ENCODE peak calls at places on chromosome 4, in six cellular contexts. E is HCT116, B is breast epithelium, U is psoas muscle, I is PC-9, P is IMR-90. Z is an unnamed sample.

GRCh38 chr4:139633661-139634060 is 32.0 kb upstream of the MGST2 start:
- DNase-seq in E (no peak), B (no peak), U (no peak), I (no peak), P (peak), Z (no peak)

GRCh38 chr4:175637762-175638161 is 174.3 kb downstream of the GPM6A start:
- DNase-seq in E (no peak), B (no peak), U (no peak), I (no peak), P (no peak), Z (no peak)

GRCh38 chr4:68145261-68145660 is 15.6 kb upstream of the TMPRSS11F start:
- DNase-seq in E (no peak), B (no peak), U (no peak), I (no peak), P (no peak), Z (no peak)

GRCh38 chr4:43682551-43682950 is 766.1 kb downstream of the KCTD8 start:
- DNase-seq in E (no peak), B (no peak), U (no peak), I (no peak), P (no peak), Z (no peak)

GRCh38 chr4:125365731-125366130 is 51.0 kb downstream of the FAT4 start:
- DNase-seq in E (no peak), B (no peak), U (no peak), I (no peak), P (no peak), Z (no peak)

GRCh38 chr4:98688416-98689290 is 30.2 kb upstream of the TSPAN5 start:
- DNase-seq in E (peak), B (no peak), U (no peak), I (peak), P (peak), Z (peak)

GRCh38 chr4:2415213-2415612 is 3.2 kb downstream of the ZFYVE28 start:
- DNase-seq in E (no peak), B (no peak), U (no peak), I (no peak), P (no peak), Z (no peak)

GRCh38 chr4:176498857-176499256 is 179.1 kb downstream of the SPCS3 start:
- DNase-seq in E (no peak), B (no peak), U (no peak), I (no peak), P (peak), Z (no peak)

GRCh38 chr4:1739358-1739757 is 18.0 kb downstream of the TACC3 start:
- DNase-seq in E (no peak), B (no peak), U (no peak), I (no peak), P (no peak), Z (no peak)

GRCh38 chr4:151228196-151229119 is 48.5 kb upstream of the PRSS48 start:
- DNase-seq in E (no peak), B (no peak), U (no peak), I (no peak), P (peak), Z (no peak)

GRCh38 chr4:148052448-148052847 is 320.6 kb downstream of the ARHGAP10 start:
- DNase-seq in E (no peak), B (no peak), U (no peak), I (no peak), P (peak), Z (no peak)

GRCh38 chr4:139732991-139733555 is 67.5 kb downstream of the MGST2 start:
- DNase-seq in E (no peak), B (no peak), U (no peak), I (no peak), P (no peak), Z (no peak)

GRCh38 chr4:145954924-145955339 is 16.3 kb upstream of the ZNF827 start:
- DNase-seq in E (peak), B (no peak), U (no peak), I (peak), P (peak), Z (peak)

GRCh38 chr4:114137984-114138383 is 158.5 kb upstream of the ARSJ start:
- DNase-seq in E (no peak), B (no peak), U (no peak), I (no peak), P (no peak), Z (no peak)

GRCh38 chr4:147782087-147782781 is 50.3 kb downstream of the ARHGAP10 start:
- DNase-seq in E (peak), B (no peak), U (no peak), I (peak), P (peak), Z (no peak)

GRCh38 chr4:153514001-153514526 is 47.9 kb downstream of the TMEM131L start:
- DNase-seq in E (peak), B (no peak), U (no peak), I (no peak), P (peak), Z (no peak)

GRCh38 chr4:147822128-147822527 is 90.2 kb downstream of the ARHGAP10 start:
- DNase-seq in E (no peak), B (peak), U (peak), I (peak), P (peak), Z (no peak)

GRCh38 chr4:20512053-20512810 is 188.0 kb upstream of the PACRGL start:
- DNase-seq in E (no peak), B (no peak), U (no peak), I (no peak), P (no peak), Z (no peak)

GRCh38 chr4:20509315-20509714 is 190.9 kb upstream of the PACRGL start:
- DNase-seq in E (no peak), B (no peak), U (no peak), I (no peak), P (no peak), Z (no peak)

DNA sequence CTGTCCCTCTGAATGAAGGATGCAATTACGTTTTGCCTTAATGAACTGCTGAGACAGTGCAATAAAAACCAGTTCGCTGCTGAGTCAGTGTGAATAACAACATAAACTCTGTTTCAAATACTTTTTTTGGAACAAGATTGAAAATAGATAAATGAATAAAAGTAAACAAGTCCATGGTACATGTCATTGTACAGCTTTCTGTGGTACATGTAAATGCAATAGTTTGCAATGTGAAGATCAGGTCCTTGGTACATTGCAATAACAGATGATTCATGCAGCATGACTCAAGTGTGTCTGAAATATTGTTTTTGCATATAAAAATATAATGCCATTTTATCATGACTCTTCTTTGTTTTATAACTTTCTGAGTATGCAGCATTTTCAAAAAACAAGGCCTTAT is 193.4 kb upstream of the PACRGL start:
- DNase-seq in E (no peak), B (no peak), U (no peak), I (no peak), P (peak), Z (no peak)
- H3K4me3 ChIP-seq in E (no peak), B (no peak), U (no peak), I (no peak), P (no peak), Z (no peak)

GRCh38 chr4:77579406-77580076 is 26.1 kb upstream of the CXCL13 start:
- DNase-seq in E (peak), B (no peak), U (no peak), I (peak), P (peak), Z (no peak)

GRCh38 chr4:77582151-77582550 is 23.5 kb upstream of the CXCL13 start:
- DNase-seq in E (no peak), B (no peak), U (no peak), I (no peak), P (no peak), Z (no peak)

GRCh38 chr4:77578145-77578544 is 27.5 kb upstream of the CXCL13 start:
- DNase-seq in E (no peak), B (no peak), U (no peak), I (no peak), P (no peak), Z (no peak)

GRCh38 chr4:77582716-77583115 is 22.9 kb upstream of the CXCL13 start:
- DNase-seq in E (no peak), B (no peak), U (no peak), I (no peak), P (no peak), Z (no peak)

GRCh38 chr4:77581724-77582123 is 23.9 kb upstream of the CXCL13 start:
- DNase-seq in E (no peak), B (no peak), U (no peak), I (peak), P (no peak), Z (no peak)
- H3K4me3 ChIP-seq in E (no peak), B (no peak), U (no peak), I (no peak), P (no peak), Z (no peak)

GRCh38 chr4:121190389-121190788 is 26.3 kb upstream of the TNIP3 start:
- DNase-seq in E (no peak), B (no peak), U (no peak), I (no peak), P (no peak), Z (no peak)
- H3K4me3 ChIP-seq in E (no peak), B (no peak), U (no peak), I (no peak), P (no peak), Z (no peak)

GRCh38 chr4:34733185-34733916 is 1511.0 kb downstream of the ARAP2 start:
- DNase-seq in E (no peak), B (no peak), U (peak), I (peak), P (no peak), Z (no peak)
- H3K4me3 ChIP-seq in E (no peak), B (no peak), U (no peak), I (no peak), P (no peak), Z (no peak)

GRCh38 chr4:186487726-186488125 is 67.6 kb downstream of the MTNR1A start:
- DNase-seq in E (no peak), B (no peak), U (no peak), I (no peak), P (no peak), Z (no peak)

GRCh38 chr4:186481998-186482790 is 73.2 kb downstream of the MTNR1A start:
- DNase-seq in E (no peak), B (no peak), U (no peak), I (no peak), P (no peak), Z (no peak)

GRCh38 chr4:186483656-186484055 is 71.7 kb downstream of the MTNR1A start:
- DNase-seq in E (no peak), B (no peak), U (no peak), I (no peak), P (no peak), Z (no peak)

GRCh38 chr4:186486172-186486571 is 69.2 kb downstream of the MTNR1A start:
- DNase-seq in E (no peak), B (no peak), U (no peak), I (no peak), P (peak), Z (no peak)

GRCh38 chr4:186485621-186486062 is 69.7 kb downstream of the MTNR1A start:
- DNase-seq in E (peak), B (no peak), U (no peak), I (no peak), P (peak), Z (no peak)
- H3K4me3 ChIP-seq in E (peak), B (peak), U (peak), I (no peak), P (peak), Z (peak)

GRCh38 chr4:37241646-37242045 is 2.9 kb upstream of the NWD2 start:
- DNase-seq in E (no peak), B (no peak), U (no peak), I (no peak), P (no peak), Z (no peak)

GRCh38 chr4:37243061-37243460 is 1.5 kb upstream of the NWD2 start:
- DNase-seq in E (no peak), B (no peak), U (no peak), I (no peak), P (no peak), Z (no peak)

GRCh38 chr4:37245391-37245954 is 930 bp downstream of the NWD2 start:
- DNase-seq in E (no peak), B (no peak), U (no peak), I (no peak), P (no peak), Z (no peak)

GRCh38 chr4:37244583-37245390 is at the start of gene NWD2:
- DNase-seq in E (no peak), B (no peak), U (peak), I (no peak), P (no peak), Z (no peak)

GRCh38 chr4:37243722-37244582 is 591 bp upstream of the NWD2 start:
- DNase-seq in E (no peak), B (no peak), U (no peak), I (no peak), P (no peak), Z (no peak)
- H3K4me3 ChIP-seq in E (no peak), B (peak), U (no peak), I (no peak), P (no peak), Z (no peak)

GRCh38 chr4:164210377-164210776 is 543.6 kb upstream of the SMIM31 start:
- DNase-seq in E (no peak), B (no peak), U (no peak), I (no peak), P (peak), Z (no peak)

GRCh38 chr4:164215113-164215741 is 538.7 kb upstream of the SMIM31 start:
- DNase-seq in E (no peak), B (no peak), U (no peak), I (no peak), P (no peak), Z (no peak)

GRCh38 chr4:164212714-164213113 is 541.2 kb upstream of the SMIM31 start:
- DNase-seq in E (no peak), B (no peak), U (no peak), I (no peak), P (no peak), Z (no peak)

GRCh38 chr4:164207460-164207859 is 546.5 kb upstream of the SMIM31 start:
- DNase-seq in E (no peak), B (no peak), U (no peak), I (no peak), P (no peak), Z (no peak)

DNA sequence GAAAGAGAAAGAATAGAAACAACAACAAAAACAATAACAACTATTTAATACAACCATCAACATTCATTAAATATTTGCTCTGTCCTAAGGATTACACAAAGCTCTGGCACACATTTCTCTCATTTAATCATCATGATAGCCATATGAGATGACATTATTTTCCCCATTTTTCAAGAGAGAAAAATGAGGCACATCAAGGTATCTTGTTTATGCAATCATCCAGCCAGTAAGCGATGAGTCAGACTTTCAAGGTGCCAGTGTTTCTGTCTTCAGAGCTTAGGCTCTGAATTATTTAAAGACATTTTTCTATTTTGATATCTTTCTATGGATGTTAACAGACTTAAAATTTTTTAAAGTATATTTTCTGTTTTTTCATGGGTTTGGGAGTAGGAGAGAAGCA is 541.8 kb upstream of the SMIM31 start:
- DNase-seq in E (no peak), B (no peak), U (no peak), I (no peak), P (no peak), Z (no peak)
- H3K4me3 ChIP-seq in E (no peak), B (no peak), U (no peak), I (no peak), P (no peak), Z (no peak)

GRCh38 chr4:8603931-8604330 is 11.4 kb downstream of the CPZ start:
- DNase-seq in E (no peak), B (no peak), U (no peak), I (no peak), P (no peak), Z (no peak)
- H3K4me3 ChIP-seq in E (no peak), B (no peak), U (no peak), I (no peak), P (no peak), Z (no peak)

DNA sequence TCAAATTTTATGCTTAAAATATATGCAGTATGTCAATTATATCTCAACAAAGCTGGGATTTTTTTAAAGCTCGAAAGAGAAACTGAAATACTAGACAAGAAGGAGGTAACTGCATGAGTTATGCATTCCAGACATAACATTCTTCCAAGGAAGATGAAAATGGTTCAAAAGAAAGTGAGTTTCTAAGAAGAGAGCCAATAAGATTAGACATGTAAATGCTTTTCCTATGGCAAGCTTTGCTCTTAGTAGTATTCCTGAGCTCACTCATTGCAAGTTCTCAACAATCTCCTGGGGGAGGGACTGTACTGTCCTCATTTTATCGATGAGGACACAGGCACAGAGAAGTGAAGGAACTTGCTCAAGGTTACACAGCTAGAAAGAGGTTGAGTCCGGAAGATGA is 58.5 kb upstream of the MSX1 start:
- DNase-seq in E (no peak), B (no peak), U (no peak), I (no peak), P (peak), Z (no peak)
- H3K4me3 ChIP-seq in E (no peak), B (no peak), U (no peak), I (no peak), P (no peak), Z (no peak)

DNA sequence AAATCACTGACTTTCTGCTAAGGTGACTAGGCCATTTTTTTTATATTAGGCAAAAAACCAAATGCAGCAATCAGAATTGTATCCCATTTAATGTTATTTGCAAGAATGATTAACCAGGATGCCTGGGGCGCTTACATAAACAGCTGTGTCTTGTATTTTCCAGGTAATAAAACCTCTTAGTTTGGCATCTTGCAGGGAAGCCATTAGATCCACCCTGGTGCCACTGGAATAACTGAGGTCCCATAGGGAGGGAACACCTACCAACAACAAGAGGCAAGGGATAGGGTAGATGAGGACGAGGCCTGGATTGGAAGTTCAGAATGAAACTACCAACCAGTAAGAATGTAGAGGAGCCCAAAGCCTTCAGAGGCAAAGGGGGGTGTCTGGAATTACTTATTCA is 288.3 kb downstream of the ARHGAP24 start:
- DNase-seq in E (no peak), B (no peak), U (no peak), I (no peak), P (no peak), Z (no peak)
- H3K4me3 ChIP-seq in E (no peak), B (no peak), U (no peak), I (no peak), P (no peak), Z (no peak)